ENCODE peak calls at places on chromosomes 6 and 20, in seven cellular contexts. K is activated CD8-positive, alpha-beta memory T cell treated with anti-CD3 and anti-CD28 coated beads, Interleukin-2, amount 10 ng/mL, durations not matched to agents 7 days and 5 days; Q is astrocyte of the cerebellum; U is activated CD8-positive, alpha-beta T cell treated with anti-CD3 and anti-CD28 coated beads for 36 hours; V is posterior cingulate gyrus; Y is T-helper 1 cell; T is AG08396. P is an unnamed sample.
A peak's percentile ranks its signal among the peaks of the same experiment; 100 is the strongest.

GRCh38 chr20:61786230-61786629 is 279.5 kb downstream of the TAF4 start:
- DNase-seq in Y (no peak), U (no peak), K (no peak), T (no peak), Q (no peak), V (no peak), P (no peak)

GRCh38 chr6:35893246-35893645 is 27.7 kb downstream of the SRPK1 start:
- DNase-seq in Q (no peak), K (no peak), U (no peak), V (no peak), T (no peak), Y (no peak), P (no peak)

GRCh38 chr6:34958748-34959147 is 69.7 kb downstream of the ANKS1A start:
- DNase-seq in T (no peak), Q (no peak), Y (no peak), U (no peak), K (no peak), V (no peak), P (no peak)

GRCh38 chr6:15399651-15400470 is 154.0 kb downstream of the JARID2 start:
- DNase-seq in V (peak; percentile 87), U (no peak), K (no peak), T (peak; percentile 76), Q (peak; percentile 79), Y (no peak), P (peak; percentile 84)

GRCh38 chr6:163620101-163620500 is 205.6 kb downstream of the QKI start:
- DNase-seq in Y (no peak), T (no peak), V (no peak), U (no peak), K (no peak), Q (no peak), P (no peak)

GRCh38 chr20:35171753-35172433 is at the start of gene PROCR:
- DNase-seq in V (no peak), U (peak; percentile 27), T (peak; percentile 93), Y (no peak), K (peak; percentile 44), Q (peak; percentile 62), P (peak; percentile 46)

GRCh38 chr6:26183581-26184408 is 96.6 kb downstream of the HFE start:
- DNase-seq in Q (peak; percentile 85), V (peak; percentile 93), T (peak; percentile 54), Y (peak; percentile 38), K (peak; percentile 86), U (peak; percentile 72), P (peak; percentile 92)

GRCh38 chr6:34246563-34247391 is 2.0 kb downstream of the SMIM29 start:
- DNase-seq in U (peak; percentile 69), V (peak; percentile 81), K (peak; percentile 71), Q (no peak), T (peak; percentile 19), Y (peak; percentile 27), P (no peak)

GRCh38 chr20:32510120-32510600 is 75.0 kb downstream of the NOL4L start:
- DNase-seq in V (peak; percentile 88), T (no peak), K (no peak), U (peak; percentile 55), Q (no peak), Y (no peak), P (no peak)

GRCh38 chr6:157647261-157647915 is 175.7 kb upstream of the SNX9 start:
- DNase-seq in Q (no peak), U (peak; percentile 55), Y (no peak), V (no peak), T (no peak), K (peak; percentile 65), P (no peak)